ENCODE peak calls at places on chromosomes 16 and 17, in ten cellular contexts. U is H9; C is tibial artery; L is GM23248; M is GM23338; E is naive thymus-derived CD4-positive, alpha-beta T cell; Q is CD8-positive, alpha-beta memory T cell; P is CD8-positive, alpha-beta T cell; S is aorta; Y is testis. Z is an unnamed sample.

GRCh38 chr17:72076678-72077030 is 44.2 kb upstream of the SOX9 start:
- DNase-seq in U (no peak), C (no peak), L (no peak), M (no peak), E (no peak), Q (no peak), P (no peak), S (no peak), Y (no peak), Z (no peak)

GRCh38 chr17:16215002-16215272 is 397 bp downstream of the NCOR1 start:
- DNase-seq in U (peak; percentile 61), C (peak; percentile 27), L (peak; percentile 68), M (peak; percentile 69), E (no peak), Q (peak; percentile 3), P (peak; percentile 33), S (peak; percentile 87), Y (peak; percentile 66), Z (no peak)

GRCh38 chr16:54505479-54506247 is 219.1 kb upstream of the IRX3 start:
- DNase-seq in U (no peak), C (no peak), L (no peak), M (no peak), E (no peak), Q (no peak), P (no peak), S (no peak), Y (no peak), Z (no peak)

GRCh38 chr16:53855056-53855455 is 151.1 kb downstream of the FTO start:
- DNase-seq in U (no peak), C (no peak), L (no peak), M (no peak), E (no peak), Q (no peak), P (no peak), S (no peak), Y (no peak), Z (no peak)

GRCh38 chr16:85173981-85174751 is 61.9 kb upstream of the CIBAR2 start:
- DNase-seq in U (no peak), C (no peak), L (peak; percentile 93), M (peak; percentile 68), E (no peak), Q (no peak), P (no peak), S (peak; percentile 91), Y (no peak), Z (no peak)

GRCh38 chr16:66740533-66740932 is 10.9 kb downstream of the DYNC1LI2 start:
- DNase-seq in U (no peak), C (no peak), L (peak; percentile 73), M (no peak), E (no peak), Q (no peak), P (no peak), S (no peak), Y (no peak), Z (no peak)

GRCh38 chr17:41621916-41622315 is 2.5 kb downstream of the KRT17 start:
- DNase-seq in U (no peak), C (no peak), L (no peak), M (no peak), E (no peak), Q (no peak), P (no peak), S (peak; percentile 37), Y (no peak), Z (no peak)

GRCh38 chr16:84916850-84917249 is 94.5 kb downstream of the ZDHHC7 start:
- DNase-seq in U (no peak), C (no peak), L (no peak), M (no peak), E (no peak), Q (no peak), P (no peak), S (no peak), Y (no peak), Z (no peak)

GRCh38 chr17:6043405-6043804 is 26.8 kb upstream of the WSCD1 start:
- DNase-seq in U (no peak), C (no peak), L (no peak), M (no peak), E (no peak), Q (no peak), P (no peak), S (no peak), Y (no peak), Z (no peak)

GRCh38 chr17:81219476-81220180 is 3.1 kb downstream of the CEP131 start:
- DNase-seq in U (no peak), C (no peak), L (no peak), M (no peak), E (no peak), Q (no peak), P (no peak), S (no peak), Y (no peak), Z (no peak)

GRCh38 chr17:63853260-63853659 is 10.8 kb upstream of the SMARCD2 start:
- DNase-seq in U (no peak), C (no peak), L (no peak), M (no peak), E (no peak), Q (no peak), P (no peak), S (no peak), Y (no peak), Z (peak; percentile 32)

GRCh38 chr16:66242672-66243071 is 123.8 kb upstream of the CDH5 start:
- DNase-seq in U (no peak), C (no peak), L (no peak), M (no peak), E (no peak), Q (no peak), P (no peak), S (peak; percentile 27), Y (no peak), Z (no peak)

GRCh38 chr17:29005562-29005887 is 308 bp downstream of the SEZ6 start:
- DNase-seq in U (no peak), C (no peak), L (no peak), M (no peak), E (no peak), Q (no peak), P (no peak), S (no peak), Y (no peak), Z (no peak)

GRCh38 chr17:29005936-29006438 is at the start of gene SEZ6:
- DNase-seq in U (peak; percentile 92), C (peak; percentile 38), L (peak; percentile 78), M (peak; percentile 95), E (peak; percentile 49), Q (peak; percentile 40), P (peak; percentile 63), S (peak; percentile 93), Y (peak; percentile 85), Z (peak; percentile 88)

GRCh38 chr17:29004081-29004692 is 1.6 kb downstream of the SEZ6 start:
- DNase-seq in U (no peak), C (no peak), L (peak; percentile 56), M (peak; percentile 51), E (no peak), Q (no peak), P (no peak), S (no peak), Y (peak; percentile 30), Z (no peak)

GRCh38 chr17:29002811-29003210 is 3.0 kb downstream of the SEZ6 start:
- DNase-seq in U (no peak), C (no peak), L (no peak), M (no peak), E (no peak), Q (no peak), P (no peak), S (no peak), Y (no peak), Z (no peak)

DNA sequence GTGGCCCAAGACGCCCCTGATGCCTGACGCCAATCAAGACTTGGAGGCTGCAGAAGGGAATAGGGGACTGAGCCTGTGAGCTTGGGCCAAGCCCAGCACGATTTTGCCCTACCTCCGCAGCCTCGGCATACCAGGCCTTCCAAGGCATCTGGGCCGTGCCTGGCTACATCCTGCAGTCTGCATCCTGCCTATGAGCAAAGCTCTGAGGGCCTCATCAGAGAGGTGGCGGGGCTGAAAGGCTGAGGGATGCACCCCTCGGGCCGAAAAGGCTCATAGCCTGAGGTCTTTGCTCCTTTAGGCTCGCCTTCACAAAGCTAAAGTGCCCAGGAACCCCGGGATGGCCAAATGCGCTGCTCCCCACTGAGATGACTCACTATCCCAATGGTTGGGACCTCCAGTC is 2.5 kb downstream of the SEZ6 start:
- DNase-seq in U (no peak), C (no peak), L (no peak), M (no peak), E (no peak), Q (no peak), P (no peak), S (no peak), Y (no peak), Z (no peak)
- H3K27me3 ChIP-seq in U (peaks cover 10% of the 10 kb centered on the region), C (peaks cover 62% of the 10 kb centered on the region), L (peaks cover 20% of the 10 kb centered on the region), M (peaks cover 46% of the 10 kb centered on the region), E (no peaks in the 10 kb centered on the region), Q (peaks cover 36% of the 10 kb centered on the region), P (peaks cover 25% of the 10 kb centered on the region), S (no peaks in the 10 kb centered on the region), Y (no peaks in the 10 kb centered on the region), Z (no peaks in the 10 kb centered on the region)

GRCh38 chr16:31569360-31569717 is 41.6 kb downstream of the AHSP start:
- DNase-seq in U (peak; percentile 28), C (no peak), L (no peak), M (peak; percentile 51), E (no peak), Q (no peak), P (no peak), S (no peak), Y (peak; percentile 21), Z (no peak)

GRCh38 chr16:31568577-31569359 is 41.1 kb downstream of the AHSP start:
- DNase-seq in U (peak; percentile 48), C (no peak), L (peak; percentile 3), M (peak; percentile 76), E (no peak), Q (no peak), P (no peak), S (no peak), Y (peak; percentile 61), Z (no peak)
- H3K27me3 ChIP-seq in U (peaks cover 12% of the 10 kb centered on the region), C (peaks cover 28% of the 10 kb centered on the region), L (peaks cover 7% of the 10 kb centered on the region), M (peaks cover 82% of the 10 kb centered on the region), E (no peaks in the 10 kb centered on the region), Q (peaks cover 21% of the 10 kb centered on the region), P (peaks cover 8% of the 10 kb centered on the region), S (no peaks in the 10 kb centered on the region), Y (no peaks in the 10 kb centered on the region), Z (no peaks in the 10 kb centered on the region)

GRCh38 chr17:79485399-79485985 is 125.4 kb downstream of the RBFOX3 start:
- DNase-seq in U (no peak), C (no peak), L (no peak), M (no peak), E (no peak), Q (no peak), P (no peak), S (no peak), Y (no peak), Z (no peak)
- H3K27me3 ChIP-seq in U (no peaks in the 10 kb centered on the region), C (peaks cover 80% of the 10 kb centered on the region), L (peaks cover 12% of the 10 kb centered on the region), M (no peaks in the 10 kb centered on the region), E (no peaks in the 10 kb centered on the region), Q (peaks cover 10% of the 10 kb centered on the region), P (peaks cover 11% of the 10 kb centered on the region), S (no peaks in the 10 kb centered on the region), Y (no peaks in the 10 kb centered on the region), Z (no peaks in the 10 kb centered on the region)

DNA sequence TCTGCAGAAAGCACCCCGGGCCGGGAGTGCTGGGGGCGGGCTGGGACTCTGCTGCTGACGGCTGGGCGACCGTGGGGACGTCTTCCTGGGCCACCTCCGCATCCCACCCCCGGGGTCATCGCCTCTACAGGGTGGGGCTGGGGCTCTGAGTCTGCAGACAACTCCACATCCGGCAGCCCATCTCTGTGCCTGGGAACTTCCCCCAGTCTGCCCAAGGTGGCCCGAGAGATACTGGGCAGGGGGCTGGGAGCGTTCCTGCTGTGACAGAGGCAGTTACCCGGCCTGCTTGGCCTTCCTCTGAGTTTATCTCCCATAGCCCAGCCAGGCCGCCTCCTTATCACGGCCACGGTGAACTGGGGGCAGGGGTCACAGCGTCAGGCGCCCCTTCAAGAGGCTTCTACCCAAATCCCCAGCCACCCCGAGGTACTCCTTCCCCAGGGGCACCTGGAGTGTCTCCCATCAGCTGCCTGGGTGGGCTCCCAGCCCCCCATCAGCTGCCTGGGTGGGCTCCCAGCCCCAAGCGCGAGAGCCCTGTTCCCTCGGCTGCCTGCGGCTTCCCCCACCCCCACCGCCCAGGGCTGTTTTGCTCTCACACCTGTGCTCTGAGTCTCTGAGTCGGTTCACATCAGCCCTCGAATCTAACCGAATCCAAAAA is 15.5 kb upstream of the CBFA2T3 start:
- DNase-seq in U (no peak), C (no peak), L (no peak), M (no peak), E (no peak), Q (no peak), P (no peak), S (no peak), Y (no peak), Z (no peak)
- H3K27me3 ChIP-seq in U (no peaks in the 10 kb centered on the region), C (peaks cover 74% of the 10 kb centered on the region), L (peaks cover 21% of the 10 kb centered on the region), M (no peaks in the 10 kb centered on the region), E (no peaks in the 10 kb centered on the region), Q (no peaks in the 10 kb centered on the region), P (no peaks in the 10 kb centered on the region), S (no peaks in the 10 kb centered on the region), Y (no peaks in the 10 kb centered on the region), Z (no peaks in the 10 kb centered on the region)

Z was measured in Karpas-422.